ENCODE peak calls at places on chromosomes 5 and 9, in seven cellular contexts. P, F, H, N, M, Z and S are unnamed samples.

GRCh38 chr5:160269017-160269416 is 39.7 kb downstream of the FABP6 start:
- DNase-seq in P (no peak), F (peak), H (no peak), N (no peak), M (no peak), Z (no peak), S (peak)

GRCh38 chr5:156328766-156329165 is 1.8 kb downstream of the SGCD start:
- DNase-seq in P (no peak), F (no peak), H (no peak), N (no peak), M (no peak), Z (no peak), S (no peak)

GRCh38 chr9:92642041-92642451 is 27.9 kb downstream of the IPPK start:
- DNase-seq in P (no peak), F (no peak), H (no peak), N (no peak), M (no peak), Z (no peak), S (no peak)

GRCh38 chr5:179817071-179817840 is 3.4 kb upstream of the SQSTM1 start:
- DNase-seq in P (no peak), F (no peak), H (no peak), N (no peak), M (peak), Z (no peak), S (no peak)

GRCh38 chr5:143001764-143002351 is 231.7 kb downstream of the ARHGAP26 start:
- DNase-seq in P (no peak), F (peak), H (no peak), N (no peak), M (no peak), Z (no peak), S (peak)

GRCh38 chr9:71820516-71820915 is 52.2 kb upstream of the CEMIP2 start:
- DNase-seq in P (no peak), F (no peak), H (no peak), N (no peak), M (no peak), Z (no peak), S (no peak)

GRCh38 chr9:12794024-12794799 is 19.4 kb downstream of the LURAP1L start:
- DNase-seq in P (no peak), F (peak), H (no peak), N (peak), M (no peak), Z (no peak), S (no peak)

GRCh38 chr5:141349917-141350619 is at the start of gene PCDHGB1:
- DNase-seq in P (no peak), F (peak), H (peak), N (peak), M (peak), Z (no peak), S (no peak)

GRCh38 chr9:76634356-76635054 is 129.7 kb upstream of the PCA3 start:
- DNase-seq in P (peak), F (peak), H (peak), N (peak), M (no peak), Z (no peak), S (peak)

GRCh38 chr5:161169776-161170175 is 317.8 kb upstream of the ATP10B start:
- DNase-seq in P (no peak), F (no peak), H (no peak), N (no peak), M (no peak), Z (no peak), S (no peak)

GRCh38 chr5:139743001-139743771 is 52.4 kb upstream of the PSD2 start:
- DNase-seq in P (no peak), F (no peak), H (no peak), N (no peak), M (no peak), Z (no peak), S (no peak)

GRCh38 chr5:92544042-92544441 is 1037.0 kb downstream of the NR2F1-AS1 start:
- DNase-seq in P (no peak), F (no peak), H (no peak), N (no peak), M (no peak), Z (no peak), S (no peak)

GRCh38 chr9:87675906-87676515 is 49.9 kb upstream of the CTSL start:
- DNase-seq in P (no peak), F (no peak), H (no peak), N (no peak), M (no peak), Z (no peak), S (no peak)

GRCh38 chr5:95861221-95861857 is 38.8 kb upstream of the GLRX start:
- DNase-seq in P (peak), F (peak), H (no peak), N (peak), M (no peak), Z (no peak), S (peak)

GRCh38 chr5:114249838-114250237 is 112.0 kb upstream of the KCNN2 start:
- DNase-seq in P (no peak), F (peak), H (no peak), N (no peak), M (no peak), Z (no peak), S (peak)

GRCh38 chr5:178526796-178527457 is 63.3 kb downstream of the COL23A1 start:
- DNase-seq in P (no peak), F (no peak), H (no peak), N (no peak), M (no peak), Z (no peak), S (no peak)

GRCh38 chr9:131826966-131827525 is 87.2 kb upstream of the RAPGEF1 start:
- DNase-seq in P (no peak), F (no peak), H (no peak), N (no peak), M (no peak), Z (no peak), S (no peak)

GRCh38 chr9:104993291-104993963 is 65.5 kb upstream of the ABCA1 start:
- DNase-seq in P (no peak), F (peak), H (no peak), N (peak), M (peak), Z (no peak), S (peak)

GRCh38 chr9:104988539-104988938 is 60.6 kb upstream of the ABCA1 start:
- DNase-seq in P (no peak), F (no peak), H (no peak), N (no peak), M (no peak), Z (no peak), S (no peak)

GRCh38 chr9:104987743-104988142 is 59.8 kb upstream of the ABCA1 start:
- DNase-seq in P (no peak), F (no peak), H (no peak), N (no peak), M (no peak), Z (no peak), S (no peak)

GRCh38 chr9:104992696-104993095 is 64.7 kb upstream of the ABCA1 start:
- DNase-seq in P (no peak), F (peak), H (no peak), N (peak), M (no peak), Z (no peak), S (peak)

DNA sequence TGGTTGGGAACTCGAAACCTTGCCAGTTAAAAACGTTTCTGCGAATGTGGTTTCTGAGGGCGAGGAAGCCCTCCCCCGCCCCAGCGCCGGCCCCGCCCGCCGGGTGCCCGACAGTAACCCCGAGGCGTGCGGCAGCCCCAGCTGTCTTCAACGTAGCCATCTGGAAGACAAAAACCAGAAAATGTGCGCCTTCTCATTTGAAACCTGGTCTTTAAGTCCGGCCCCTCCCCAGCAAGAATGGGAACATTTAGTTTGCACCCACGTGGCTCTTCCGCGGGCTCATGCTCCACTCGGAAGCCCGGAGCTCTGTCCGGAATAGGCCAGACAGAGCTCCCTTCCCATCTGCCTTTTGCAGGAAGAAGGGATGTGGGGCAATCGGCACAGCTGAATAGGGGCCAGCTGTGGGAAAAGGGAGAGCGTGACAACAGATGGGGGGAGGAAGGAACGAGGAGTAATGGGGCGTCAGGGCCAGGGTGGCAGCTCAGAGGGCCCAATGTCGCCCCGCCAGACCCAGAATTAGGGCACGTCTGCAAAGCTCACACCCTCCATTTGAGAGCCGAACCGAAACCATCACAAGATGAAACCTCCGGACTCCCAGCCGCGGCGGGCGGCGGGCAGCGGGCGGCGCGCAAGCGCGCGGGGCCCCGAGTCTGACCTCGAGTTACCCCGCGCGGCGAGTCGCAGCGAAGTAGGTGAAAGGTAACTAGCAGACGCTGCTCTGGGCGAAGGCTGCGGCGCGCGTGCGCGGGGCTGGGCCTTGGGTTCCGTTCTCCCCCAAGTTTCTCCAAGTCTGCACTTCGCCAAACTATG is 63.4 kb upstream of the ABCA1 start:
- DNase-seq in P (peak), F (peak), H (peak), N (peak), M (peak), Z (peak), S (peak)
- TF ChIP-seq POLR2A in P (no peak), F (peak), H (no peak), N (peak), M (peak), Z (no peak), S (peak)

GRCh38 chr9:8224381-8224791 is 424.8 kb upstream of the DMAC1 start:
- DNase-seq in P (no peak), F (no peak), H (no peak), N (no peak), M (no peak), Z (no peak), S (no peak)
- H3K4me2 ChIP-seq in P (no peak), F (no peak), H (no peak), N (no peak), M (no peak), Z (no peak), S (no peak)

GRCh38 chr5:6638236-6638635 is 5.0 kb downstream of the SRD5A1 start:
- DNase-seq in P (no peak), F (no peak), H (no peak), N (no peak), M (no peak), Z (no peak), S (no peak)

GRCh38 chr5:6636293-6636692 is 3.1 kb downstream of the SRD5A1 start:
- DNase-seq in P (no peak), F (no peak), H (no peak), N (no peak), M (no peak), Z (no peak), S (no peak)

GRCh38 chr5:6634788-6635430 is 1.7 kb downstream of the SRD5A1 start:
- DNase-seq in P (no peak), F (peak), H (no peak), N (peak), M (no peak), Z (no peak), S (no peak)

GRCh38 chr5:6637590-6637989 is 4.3 kb downstream of the SRD5A1 start:
- DNase-seq in P (no peak), F (no peak), H (no peak), N (no peak), M (no peak), Z (no peak), S (no peak)

GRCh38 chr5:6637022-6637421 is 3.8 kb downstream of the SRD5A1 start:
- DNase-seq in P (no peak), F (no peak), H (no peak), N (no peak), M (no peak), Z (no peak), S (no peak)
- H3K9ac ChIP-seq in P (no peak), F (no peak), H (no peak), N (no peak), M (no peak), Z (no peak), S (no peak)

GRCh38 chr5:163436515-163436914 is 880 bp upstream of the CCNG1 start:
- DNase-seq in P (no peak), F (no peak), H (no peak), N (no peak), M (no peak), Z (no peak), S (no peak)
- TF ChIP-seq POLR2A in P (no peak), F (no peak), H (no peak), N (no peak), M (no peak), Z (no peak), S (no peak)

DNA sequence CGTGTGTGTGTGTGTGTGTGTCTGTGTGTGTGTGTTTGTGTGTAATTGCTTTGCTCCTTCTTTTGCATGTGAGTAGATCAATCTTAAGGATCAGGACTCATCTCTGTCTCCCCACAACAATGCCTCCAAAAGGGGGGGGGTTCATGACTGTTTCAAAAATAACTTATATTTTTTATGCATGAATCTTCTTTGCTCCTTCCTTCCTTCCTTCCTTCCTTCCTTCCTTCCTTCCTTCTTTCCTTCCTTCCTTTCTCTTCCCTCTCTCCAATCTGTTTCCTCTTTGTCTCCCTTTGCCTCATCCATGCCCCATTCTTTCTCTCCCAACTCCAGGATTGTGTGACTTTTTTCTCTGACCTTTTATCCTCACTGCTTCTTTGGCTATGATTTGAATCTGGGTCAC is 126.4 kb upstream of the OSMR start:
- DNase-seq in P (no peak), F (no peak), H (no peak), N (no peak), M (no peak), Z (no peak), S (no peak)
- H3K4me2 ChIP-seq in P (no peak), F (no peak), H (no peak), N (no peak), M (no peak), Z (no peak), S (no peak)